ENCODE peak calls at places on chromosome 20, in nine cellular contexts. Q is adrenal gland, A is spleen, I is MM.1S, D is ascending aorta, F is stomach, Y is lower lobe of right lung, J is prostate gland, X is ovary. M is an unnamed sample. For H3K36me3, the result is how much of the 10 kb centered on the place peaks cover.

GRCh38 chr20:10445758-10446157 is 10.7 kb downstream of the SLX4IP start:
- DNase-seq in I (no peak), D (no peak), A (no peak), Q (no peak), F (no peak), J (no peak), Y (no peak), X (no peak), M (no peak)

GRCh38 chr20:9160341-9160740 is 91.5 kb downstream of the PLCB4 start:
- DNase-seq in I (no peak), Q (no peak), X (no peak), F (no peak), D (no peak), A (no peak), J (no peak), Y (no peak), M (no peak)

GRCh38 chr20:63979549-63980316 is at the start of gene SAMD10:
- DNase-seq in I (peak), F (peak), Q (no peak), J (no peak), A (peak), X (peak), Y (no peak), D (no peak), M (peak)

GRCh38 chr20:63223121-63223825 is 7.3 kb upstream of the YTHDF1 start:
- DNase-seq in Y (peak), A (no peak), Q (peak), D (no peak), F (peak), J (no peak), I (peak), X (no peak), M (peak)

GRCh38 chr20:62364911-62365736 is 2.0 kb downstream of the LAMA5 start:
- DNase-seq in F (peak), J (no peak), Y (peak), X (peak), I (no peak), Q (peak), D (peak), A (no peak), M (no peak)

GRCh38 chr20:25281541-25281991 is 33.7 kb downstream of the PYGB start:
- DNase-seq in X (peak), A (peak), D (peak), Q (no peak), F (peak), I (peak), J (no peak), Y (peak), M (no peak)

GRCh38 chr20:1816384-1817381 is 78.5 kb upstream of the SIRPA start:
- DNase-seq in A (no peak), J (peak), Q (peak), F (no peak), D (no peak), I (no peak), Y (no peak), X (no peak), M (no peak)

GRCh38 chr20:4795394-4795793 is 73.7 kb downstream of the PRND start:
- DNase-seq in J (no peak), F (no peak), I (no peak), D (no peak), X (no peak), A (no peak), Y (no peak), Q (peak), M (no peak)

GRCh38 chr20:34547844-34548613 is 10.5 kb upstream of the MAP1LC3A start:
- DNase-seq in I (no peak), X (no peak), D (no peak), Q (no peak), Y (peak), J (no peak), F (no peak), A (no peak), M (no peak)

GRCh38 chr20:23244207-23244915 is 106.2 kb upstream of the NXT1 start:
- DNase-seq in D (no peak), A (peak), X (no peak), Y (no peak), J (no peak), I (no peak), F (no peak), Q (no peak), M (no peak)

DNA sequence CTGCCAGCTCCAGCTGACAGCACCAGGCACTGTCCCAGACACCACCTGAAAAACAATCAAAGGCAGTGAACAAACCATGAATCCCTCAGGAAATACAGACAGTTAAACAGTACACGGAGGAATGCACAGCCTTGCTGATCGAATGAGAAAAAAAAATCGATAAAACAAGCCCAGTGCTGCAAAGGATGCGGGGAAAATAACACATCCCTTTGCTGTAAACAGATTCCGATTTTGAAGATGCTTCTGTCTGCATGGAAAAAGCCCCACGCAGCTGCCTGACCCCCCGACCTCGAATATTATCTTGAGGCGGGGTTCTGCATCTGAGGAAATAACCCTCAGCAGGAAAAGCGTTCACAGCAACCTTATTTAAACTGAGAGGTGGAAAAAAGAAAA is 43.9 kb downstream of the RBM38 start:
- DNase-seq in J (no peak), Q (no peak), D (no peak), F (no peak), A (no peak), I (no peak), Y (no peak), X (no peak), M (no peak)
- H3K4me3 ChIP-seq in J (no peak), Q (no peak), D (no peak), F (no peak), A (peak), I (no peak), Y (no peak), X (no peak), M (no peak)

DNA sequence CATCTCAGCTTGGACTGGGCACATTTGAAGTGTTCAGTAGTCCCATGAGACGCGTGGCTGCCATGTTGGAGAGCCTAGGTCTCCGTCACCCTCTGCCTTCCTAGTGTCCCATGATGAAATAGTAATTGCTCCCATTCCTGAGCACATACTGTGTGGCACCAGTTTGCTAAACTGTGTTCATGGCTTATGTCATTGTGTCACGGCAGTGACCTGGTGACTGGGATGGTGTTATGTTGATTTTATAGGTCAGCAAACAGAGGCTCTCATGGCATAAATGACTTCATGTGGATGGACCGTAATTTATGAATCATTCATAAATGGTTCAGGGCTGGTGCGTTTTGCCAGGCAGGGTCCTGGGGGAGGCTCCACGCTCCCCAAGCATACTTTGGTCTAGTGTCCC is 3.8 kb downstream of the BCAS4 start:
- DNase-seq in F (no peak), D (no peak), Q (no peak), J (no peak), I (no peak), A (peak), X (no peak), Y (no peak), M (no peak)
- H3K36me3 ChIP-seq in F (under half), D (under half), Q (under half), J (under half), I (under half), A (under half), X (under half), Y (under half), M (under half)

GRCh38 chr20:32536861-32537656 is 48.1 kb downstream of the NOL4L start:
- DNase-seq in J (no peak), X (peak), D (no peak), Q (no peak), I (peak), F (peak), A (peak), Y (peak), M (peak)
- H3K4me3 ChIP-seq in J (peak), X (peak), D (peak), Q (no peak), I (peak), F (peak), A (peak), Y (peak), M (peak)

GRCh38 chr20:21344216-21344615 is 41.1 kb downstream of the XRN2 start:
- DNase-seq in Q (no peak), J (no peak), D (no peak), F (no peak), X (no peak), A (no peak), Y (no peak), I (no peak), M (no peak)

GRCh38 chr20:21339499-21339898 is 36.4 kb downstream of the XRN2 start:
- DNase-seq in X (no peak), A (no peak), Q (no peak), D (no peak), F (no peak), I (no peak), Y (no peak), J (no peak), M (no peak)

GRCh38 chr20:21340991-21341722 is 38.0 kb downstream of the XRN2 start:
- DNase-seq in Q (no peak), X (no peak), A (no peak), F (no peak), D (no peak), I (no peak), Y (no peak), J (no peak), M (no peak)

GRCh38 chr20:21342656-21343345 is 39.7 kb downstream of the XRN2 start:
- DNase-seq in D (no peak), Q (no peak), Y (no peak), A (no peak), I (no peak), F (no peak), J (no peak), X (no peak), M (no peak)

GRCh38 chr20:21344961-21345360 is 41.8 kb downstream of the XRN2 start:
- DNase-seq in Q (no peak), F (no peak), D (no peak), J (no peak), I (no peak), Y (no peak), A (no peak), X (no peak), M (no peak)
- H3K36me3 ChIP-seq in Q (under half), F (half or more), D (half or more), J (under half), I (under half), Y (half or more), A (half or more), X (under half), M (under half)